ENCODE peak calls at places on chromosome 9, in ten cellular contexts. R is K562, I is transverse colon, H is IMR-90, T is ovary, Y is body of pancreas, G is spleen, V is breast epithelium, Z is esophagus squamous epithelium, U is sigmoid colon. P is an unnamed sample.

GRCh38 chr9:16203735-16204573 is 651.1 kb downstream of the CCDC171 start:
- DNase-seq in G (no peak), R (no peak), T (no peak), V (no peak), H (peak), Y (no peak), Z (no peak), I (no peak), U (no peak), P (no peak)

GRCh38 chr9:101400120-101400519 is 1.5 kb downstream of the ZNF189 start:
- DNase-seq in H (no peak), U (no peak), I (peak), R (no peak), Y (peak), G (no peak), T (no peak), Z (no peak), V (no peak), P (no peak)

GRCh38 chr9:126623667-126624452 is 10.1 kb downstream of the LMX1B start:
- DNase-seq in Y (no peak), U (no peak), H (no peak), T (no peak), I (no peak), R (no peak), G (no peak), Z (no peak), V (no peak), P (no peak)

GRCh38 chr9:2919347-2919746 is 75.5 kb upstream of the PUM3 start:
- DNase-seq in R (no peak), Y (no peak), V (no peak), I (no peak), T (no peak), Z (no peak), G (no peak), U (no peak), H (no peak), P (no peak)

GRCh38 chr9:5593904-5594303 is 35.0 kb upstream of the RIC1 start:
- DNase-seq in I (no peak), U (no peak), Z (no peak), H (no peak), Y (no peak), G (no peak), R (no peak), T (no peak), V (no peak), P (no peak)

GRCh38 chr9:16532681-16533450 is 337.6 kb downstream of the BNC2 start:
- DNase-seq in I (no peak), G (no peak), Y (no peak), T (no peak), H (peak), R (no peak), V (no peak), U (no peak), Z (no peak), P (no peak)

GRCh38 chr9:135138078-135138855 is 50.8 kb downstream of the OLFM1 start:
- DNase-seq in T (no peak), Y (no peak), H (no peak), U (no peak), V (no peak), R (no peak), G (no peak), I (no peak), Z (no peak), P (no peak)

GRCh38 chr9:98654247-98654646 is 54.5 kb downstream of the GABBR2 start:
- DNase-seq in H (peak), G (no peak), I (no peak), R (no peak), U (no peak), T (no peak), Z (no peak), Y (no peak), V (no peak), P (no peak)

GRCh38 chr9:110031511-110032173 is 176.3 kb downstream of the C9orf152 start:
- DNase-seq in G (no peak), Y (no peak), Z (no peak), V (no peak), H (peak), I (no peak), U (no peak), T (no peak), R (no peak), P (no peak)

GRCh38 chr9:132638240-132638639 is 31.5 kb downstream of the DDX31 start:
- DNase-seq in H (peak), Z (no peak), U (no peak), R (no peak), I (no peak), T (no peak), V (no peak), G (no peak), Y (no peak), P (no peak)

GRCh38 chr9:131276891-131277672 is 772 bp upstream of the FAM78A start:
- DNase-seq in U (no peak), T (no peak), Y (no peak), G (peak), R (peak), H (no peak), I (no peak), Z (no peak), V (no peak), P (no peak)

GRCh38 chr9:69376651-69377050 is 51.6 kb downstream of the ENTREP1 start:
- DNase-seq in T (peak), G (no peak), H (peak), Z (no peak), Y (no peak), R (no peak), U (no peak), I (no peak), V (peak), P (no peak)

GRCh38 chr9:85024374-85024773 is 354.8 kb downstream of the NTRK2 start:
- DNase-seq in R (no peak), I (no peak), U (no peak), Z (no peak), T (no peak), V (no peak), Y (no peak), G (no peak), H (no peak), P (no peak)

GRCh38 chr9:134376386-134377142 is 50.3 kb downstream of the RXRA start:
- DNase-seq in R (no peak), U (no peak), T (no peak), Z (no peak), Y (peak), H (no peak), V (no peak), I (no peak), G (no peak), P (no peak)

GRCh38 chr9:120394058-120394669 is 185.8 kb downstream of the CDK5RAP2 start:
- DNase-seq in Y (no peak), R (no peak), U (peak), I (no peak), T (no peak), V (no peak), Z (no peak), G (no peak), H (peak), P (no peak)

GRCh38 chr9:13485068-13485596 is 205.6 kb upstream of the MPDZ start:
- DNase-seq in H (peak), R (no peak), Z (no peak), G (no peak), Y (peak), U (peak), V (peak), T (peak), I (peak), P (no peak)

GRCh38 chr9:133998915-133999580 is 6.9 kb upstream of the VAV2 start:
- DNase-seq in U (no peak), Y (no peak), V (no peak), G (no peak), T (no peak), Z (no peak), H (peak), I (no peak), R (no peak), P (no peak)

GRCh38 chr9:27276182-27277030 is 20.5 kb downstream of the EQTN start:
- DNase-seq in I (no peak), U (no peak), G (no peak), Z (no peak), Y (no peak), T (no peak), R (peak), V (no peak), H (peak), P (no peak)

GRCh38 chr9:122092611-122093506 is at the start of gene TTLL11:
- DNase-seq in V (peak), H (peak), Z (peak), Y (peak), T (peak), I (peak), R (peak), G (peak), U (peak), P (peak)
- TF ChIP-seq POLR2A in V (no peak), H (no peak), Z (no peak), Y (peak), T (no peak), I (peak), R (no peak), G (no peak), U (peak), P (no peak)

GRCh38 chr9:121763131-121763530 is 111.7 kb downstream of the DAB2IP start:
- DNase-seq in T (no peak), H (no peak), R (no peak), U (no peak), G (no peak), Z (no peak), V (no peak), Y (no peak), I (no peak), P (no peak)
- H3K27ac ChIP-seq in T (peak), H (no peak), R (no peak), U (no peak), G (peak), Z (no peak), V (peak), Y (no peak), I (no peak), P (no peak)

DNA sequence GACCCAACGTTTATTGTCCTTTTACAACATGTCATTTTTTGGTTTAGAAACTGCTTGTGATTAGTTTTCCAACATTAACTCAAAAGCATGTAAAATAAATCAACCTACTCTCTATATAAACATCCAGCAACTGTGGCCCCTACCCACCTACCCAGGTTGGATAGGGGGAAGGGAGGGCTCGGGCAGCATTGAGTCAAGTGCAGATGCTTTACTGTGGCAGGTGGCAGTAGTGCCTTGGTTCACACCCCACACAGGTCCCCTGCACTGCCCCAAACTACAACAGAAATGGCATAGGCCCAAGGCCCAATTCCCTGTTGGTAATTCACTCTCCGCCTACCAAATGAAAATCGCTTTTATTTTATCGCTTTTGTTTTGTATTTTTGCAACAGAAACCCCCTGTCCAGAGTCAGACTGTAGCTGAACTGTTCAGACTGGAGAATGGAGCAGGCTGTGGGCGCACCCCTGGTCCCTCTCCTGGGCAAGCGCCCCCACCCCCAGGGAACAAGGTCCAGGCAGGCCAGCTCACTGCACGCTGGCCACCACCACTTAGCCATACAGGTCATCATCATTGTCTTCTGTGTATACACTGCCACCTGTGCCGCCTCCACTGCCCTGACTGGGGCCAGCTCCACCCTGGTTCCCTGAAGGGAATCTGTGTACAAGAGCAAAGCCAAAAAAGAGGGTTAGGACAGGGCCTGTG is 15.7 kb downstream of the VCP start:
- DNase-seq in U (no peak), T (no peak), G (no peak), Z (no peak), H (no peak), Y (no peak), R (no peak), V (no peak), I (no peak), P (no peak)
- TF ChIP-seq POLR2A in U (no peak), T (no peak), G (no peak), Z (no peak), H (no peak), Y (no peak), R (no peak), V (no peak), I (no peak), P (no peak)

GRCh38 chr9:70479880-70480291 is 65.4 kb upstream of the KLF9 start:
- DNase-seq in R (no peak), Z (no peak), Y (peak), T (peak), G (no peak), U (peak), H (peak), V (peak), I (peak), P (no peak)
- H3K27ac ChIP-seq in R (no peak), Z (peak), Y (peak), T (peak), G (peak), U (peak), H (peak), V (peak), I (peak), P (peak)

GRCh38 chr9:121518634-121519033 is 19.0 kb upstream of the GGTA1 start:
- DNase-seq in G (no peak), H (no peak), V (no peak), R (no peak), Y (no peak), Z (no peak), I (no peak), T (no peak), U (no peak), P (no peak)
- TF ChIP-seq POLR2A in G (no peak), H (no peak), V (no peak), R (no peak), Y (no peak), Z (no peak), I (no peak), T (no peak), U (no peak), P (no peak)

GRCh38 chr9:136821333-136822031 is 13.7 kb downstream of the RABL6 start:
- DNase-seq in H (no peak), T (no peak), G (no peak), Y (no peak), U (no peak), R (peak), Z (no peak), V (no peak), I (no peak), P (no peak)
- H3K27ac ChIP-seq in H (no peak), T (peak), G (peak), Y (no peak), U (no peak), R (no peak), Z (peak), V (no peak), I (no peak), P (no peak)

P was measured in vagina.